ENCODE peak calls at places on chromosomes 3 and 15, in four cellular contexts. T is HepG2, J is K562, H is GM12878. R is an unnamed sample.

GRCh38 chr3:170350515-170351413 is 6.8 kb upstream of the SKIL start:
- DNase-seq in T (no peak), J (no peak), H (no peak), R (no peak)

GRCh38 chr3:100316656-100317069 is 17.9 kb upstream of the NIT2 start:
- DNase-seq in T (peak; percentile 39), J (peak; percentile 68), H (no peak), R (peak; percentile 44)

GRCh38 chr3:64824281-64824980 is 136.6 kb upstream of the ADAMTS9 start:
- DNase-seq in T (no peak), J (no peak), H (no peak), R (no peak)

GRCh38 chr3:150215616-150216015 is 192.5 kb upstream of the TSC22D2 start:
- DNase-seq in T (no peak), J (no peak), H (no peak), R (no peak)

GRCh38 chr3:186915808-186916796 is 14.2 kb upstream of the ST6GAL1 start:
- DNase-seq in T (no peak), J (no peak), H (no peak), R (no peak)

GRCh38 chr3:42117175-42118008 is 26.2 kb downstream of the TRAK1 start:
- DNase-seq in T (no peak), J (peak; percentile 52), H (no peak), R (peak; percentile 39)

GRCh38 chr15:40746916-40747418 is 8.1 kb downstream of the RMDN3 start:
- DNase-seq in T (no peak), J (no peak), H (no peak), R (no peak)

GRCh38 chr3:113773381-113773780 is 26.5 kb downstream of the ATP6V1A start:
- DNase-seq in T (no peak), J (no peak), H (no peak), R (no peak)

GRCh38 chr3:89155811-89156210 is 48.4 kb downstream of the EPHA3 start:
- DNase-seq in T (no peak), J (no peak), H (no peak), R (no peak)

GRCh38 chr3:50885070-50885469 is 210.3 kb downstream of the DOCK3 start:
- DNase-seq in T (no peak), J (no peak), H (no peak), R (no peak)

GRCh38 chr3:161403251-161403650 is 31.9 kb upstream of the SPTSSB start:
- DNase-seq in T (no peak), J (no peak), H (no peak), R (no peak)

GRCh38 chr15:47602124-47602523 is 115.2 kb upstream of the SEMA6D start:
- DNase-seq in T (no peak), J (no peak), H (no peak), R (no peak)

GRCh38 chr3:35663471-35663870 is 24.1 kb downstream of the ARPP21 start:
- DNase-seq in T (no peak), J (no peak), H (no peak), R (no peak)
- TF ChIP-seq BHLHE40 in T (no peak), J (no peak), H (no peak), R (no peak)

GRCh38 chr15:35107561-35107960 is 22.5 kb upstream of the NANOGP8 start:
- DNase-seq in T (no peak), J (no peak), H (no peak), R (no peak)

GRCh38 chr15:35108453-35108852 is 23.4 kb upstream of the NANOGP8 start:
- DNase-seq in T (no peak), J (no peak), H (no peak), R (no peak)

GRCh38 chr15:35111861-35112260 is 26.8 kb upstream of the NANOGP8 start:
- DNase-seq in T (no peak), J (no peak), H (no peak), R (no peak)

GRCh38 chr15:35112346-35112745 is 27.3 kb upstream of the NANOGP8 start:
- DNase-seq in T (no peak), J (no peak), H (no peak), R (no peak)

DNA sequence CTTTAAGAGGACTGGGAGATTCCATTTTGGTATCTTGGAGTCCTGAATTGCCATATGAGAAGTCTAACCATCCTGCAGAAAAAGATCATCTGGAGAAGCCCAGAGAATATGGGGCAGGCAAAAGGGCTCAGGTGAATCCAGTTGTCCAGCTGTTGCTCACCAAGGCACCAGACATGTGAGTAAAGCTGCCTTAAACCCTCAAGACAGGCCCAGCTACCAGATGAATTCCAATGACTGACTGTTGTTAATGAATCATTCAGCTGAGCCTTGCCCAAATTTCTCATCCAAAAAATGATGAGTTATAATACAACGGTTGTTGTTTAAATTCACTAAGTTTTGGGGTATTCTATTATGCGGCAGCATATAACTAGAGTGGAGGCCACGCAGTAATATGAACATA is 22.0 kb upstream of the NANOGP8 start:
- DNase-seq in T (no peak), J (no peak), H (no peak), R (no peak)
- TF ChIP-seq FOXK2 in T (no peak), J (no peak), H (no peak), R (no peak)

GRCh38 chr3:185744997-185745843 is 79.6 kb downstream of the IGF2BP2 start:
- DNase-seq in T (peak; percentile 39), J (no peak), H (peak; percentile 17), R (no peak)

GRCh38 chr3:185750015-185750414 is 74.8 kb downstream of the IGF2BP2 start:
- DNase-seq in T (peak; percentile 68), J (no peak), H (no peak), R (no peak)

GRCh38 chr3:185750702-185751101 is 74.1 kb downstream of the IGF2BP2 start:
- DNase-seq in T (no peak), J (no peak), H (no peak), R (no peak)

GRCh38 chr3:185746470-185746869 is 78.4 kb downstream of the IGF2BP2 start:
- DNase-seq in T (no peak), J (no peak), H (no peak), R (no peak)
- TF ChIP-seq TARDBP in T (no peak), J (no peak), H (no peak), R (no peak)

DNA sequence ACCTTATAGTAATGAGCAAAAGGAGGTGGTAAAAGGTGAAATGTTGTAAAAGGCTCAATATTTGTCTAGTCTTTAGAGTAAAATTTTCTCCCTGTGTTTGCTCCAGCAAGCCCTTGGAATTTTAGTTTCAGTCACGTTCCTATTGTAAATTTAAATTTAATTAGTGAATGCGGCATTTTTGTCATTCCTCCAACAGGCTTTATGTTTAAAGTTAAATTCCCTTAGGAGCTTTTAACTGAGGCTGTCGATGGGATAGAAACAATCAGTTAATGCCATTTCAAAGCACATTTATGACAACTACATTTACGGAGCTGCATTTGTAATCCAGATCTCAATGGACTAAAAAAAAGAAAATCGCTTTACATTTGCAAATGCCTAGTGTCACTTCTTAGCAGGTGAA is 868 bp upstream of the GADL1 start:
- DNase-seq in T (no peak), J (no peak), H (no peak), R (no peak)
- TF ChIP-seq BHLHE40 in T (no peak), J (no peak), H (no peak), R (no peak)

GRCh38 chr3:157573780-157574378 is 70.7 kb upstream of the VEPH1 start:
- DNase-seq in T (no peak), J (no peak), H (no peak), R (no peak)
- TF ChIP-seq FOXK2 in T (no peak), J (no peak), H (no peak), R (no peak)